ENCODE peak calls at places on chromosomes 12 and 14, in four cellular contexts. T is K562, B is HepG2, C is GM12878. Y is an unnamed sample.

GRCh38 chr14:56945291-56945690 is 135.0 kb upstream of the OTX2 start:
- DNase-seq in T (no peak), C (no peak), B (no peak), Y (no peak)

GRCh38 chr14:103724116-103724515 is 8.5 kb downstream of the ZFYVE21 start:
- DNase-seq in C (no peak), T (no peak), B (no peak), Y (no peak)

GRCh38 chr14:91378945-91379932 is 38.4 kb downstream of the CCDC88C start:
- DNase-seq in T (no peak), B (peak), C (no peak), Y (no peak)

GRCh38 chr14:102779574-102780315 is 2.5 kb downstream of the TRAF3 start:
- DNase-seq in T (no peak), B (no peak), C (no peak), Y (no peak)

GRCh38 chr12:49014547-49014946 is 4.0 kb downstream of the PRKAG1 start:
- DNase-seq in C (no peak), B (no peak), T (peak), Y (no peak)

GRCh38 chr12:132550014-132550802 is 60.2 kb downstream of the LRCOL1 start:
- DNase-seq in T (peak), C (no peak), B (no peak), Y (no peak)

GRCh38 chr14:69285661-69286255 is 25.8 kb downstream of the GALNT16 start:
- DNase-seq in T (no peak), B (no peak), C (no peak), Y (no peak)

GRCh38 chr12:65675141-65675621 is 149.1 kb upstream of the HMGA2 start:
- DNase-seq in B (no peak), T (no peak), C (no peak), Y (no peak)

GRCh38 chr12:38892976-38893375 is 12.4 kb downstream of the CPNE8 start:
- DNase-seq in B (no peak), C (no peak), T (no peak), Y (no peak)

GRCh38 chr12:38887770-38888169 is 17.6 kb downstream of the CPNE8 start:
- DNase-seq in B (no peak), C (no peak), T (no peak), Y (no peak)

GRCh38 chr12:38889297-38889815 is 16.0 kb downstream of the CPNE8 start:
- DNase-seq in B (no peak), C (no peak), T (no peak), Y (no peak)

GRCh38 chr12:38892090-38892786 is 13.2 kb downstream of the CPNE8 start:
- DNase-seq in T (no peak), C (no peak), B (peak), Y (no peak)

DNA sequence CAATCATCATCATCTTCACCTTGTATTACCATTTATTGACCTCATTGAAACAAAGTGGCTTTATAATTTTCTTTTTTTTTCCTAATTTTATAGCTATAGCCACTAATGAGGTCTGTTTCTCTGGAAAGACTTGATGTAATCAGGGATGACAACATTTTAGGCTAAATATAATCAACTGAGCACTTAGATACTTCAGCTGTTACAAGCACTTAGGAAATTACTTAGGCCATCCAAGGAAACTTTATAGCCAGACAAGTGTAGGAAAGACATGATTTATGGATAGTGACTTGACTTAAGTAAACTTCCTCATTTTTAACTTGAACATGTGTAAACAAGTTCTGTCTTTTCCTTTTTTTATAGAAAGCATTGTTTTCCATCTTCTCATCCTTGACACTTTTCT is 15.3 kb downstream of the CPNE8 start:
- DNase-seq in T (no peak), C (no peak), B (no peak), Y (peak)
- TF ChIP-seq FOXK2 in T (peak), C (no peak), B (no peak), Y (no peak)

GRCh38 chr14:26414103-26414502 is 183.7 kb downstream of the NOVA1 start:
- DNase-seq in C (no peak), T (no peak), B (no peak), Y (no peak)
- TF ChIP-seq TARDBP in C (no peak), T (no peak), B (no peak), Y (no peak)

DNA sequence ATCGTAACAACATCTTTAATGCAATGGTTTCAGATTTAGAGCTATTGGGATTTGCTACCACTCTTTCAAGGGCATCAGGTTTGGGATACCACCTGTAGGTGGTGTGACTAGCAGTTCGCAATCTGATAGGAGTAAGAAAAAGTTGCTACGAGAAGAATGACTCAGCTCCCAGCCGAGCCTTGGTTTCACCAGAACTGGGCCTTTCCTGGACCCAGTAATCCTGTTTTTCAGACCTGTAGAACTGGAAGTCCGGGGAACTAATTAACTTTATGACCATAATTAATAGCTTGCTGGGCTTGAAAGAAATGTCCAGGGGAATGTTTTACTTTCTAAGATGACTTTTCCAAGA is 770 bp downstream of the ABHD4 start:
- DNase-seq in C (no peak), B (peak), T (peak), Y (peak)
- TF ChIP-seq FOXK2 in C (no peak), B (no peak), T (no peak), Y (no peak)

DNA sequence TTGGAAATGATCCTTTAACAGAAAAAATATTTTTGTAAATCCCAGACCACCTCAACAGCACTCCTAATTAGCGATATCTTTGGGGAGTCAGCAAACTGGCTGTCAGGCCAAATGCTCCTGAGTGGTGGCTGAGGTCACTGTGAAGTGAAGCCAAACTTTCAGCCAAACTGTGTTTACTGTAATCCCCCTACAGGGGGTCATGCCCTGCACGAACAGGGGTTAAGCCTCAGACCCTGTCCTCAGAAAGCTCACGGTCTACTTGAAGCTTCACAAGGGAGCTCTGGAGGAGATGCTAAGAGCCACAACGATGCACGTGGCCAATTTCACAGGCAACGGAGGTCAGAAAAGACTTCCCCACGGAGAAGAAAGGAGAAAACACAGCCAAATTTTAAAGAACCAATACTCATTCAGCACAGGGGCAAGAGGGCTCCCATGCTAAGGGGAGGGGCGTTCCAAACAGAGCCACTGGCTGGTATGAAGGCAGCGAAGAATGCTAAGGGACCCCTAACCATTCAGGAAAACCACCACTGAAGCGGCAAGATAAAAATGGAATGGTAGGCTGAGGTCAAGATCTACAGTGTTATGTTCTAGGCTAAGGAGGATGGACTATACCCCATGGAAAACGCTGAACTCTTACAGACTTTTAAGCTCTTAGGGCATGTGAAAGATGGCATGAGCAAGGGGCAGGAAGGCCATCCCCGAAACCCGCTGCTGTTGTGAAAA is 105.4 kb downstream of the ITPR2 start:
- DNase-seq in B (no peak), C (no peak), T (no peak), Y (no peak)
- TF ChIP-seq TARDBP in B (no peak), C (no peak), T (no peak), Y (no peak)

GRCh38 chr12:79409562-79409961 is 281.2 kb downstream of the PAWR start:
- DNase-seq in B (no peak), C (no peak), T (no peak), Y (no peak)
- TF ChIP-seq FOXK2 in B (no peak), C (no peak), T (no peak), Y (no peak)

DNA sequence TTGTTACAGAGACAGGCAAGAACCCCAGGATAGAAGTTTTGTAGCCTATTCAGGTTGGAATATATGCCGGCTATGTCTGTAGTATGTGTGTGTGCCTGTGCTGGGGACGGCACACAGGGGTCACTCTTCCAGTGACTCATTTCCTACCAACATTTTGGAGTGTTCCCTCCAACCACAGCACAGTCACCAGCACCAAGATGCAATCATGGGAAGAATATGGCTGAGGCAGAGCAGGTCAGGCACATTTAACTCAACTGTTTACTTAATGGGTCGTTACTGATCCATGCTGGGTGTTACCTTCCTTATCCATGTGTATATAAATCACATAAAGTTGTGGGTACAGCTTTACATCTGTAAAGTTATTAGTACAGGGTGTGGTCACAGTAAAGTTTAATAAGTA is 178.3 kb downstream of the PRKD1 start:
- DNase-seq in T (no peak), B (no peak), C (no peak), Y (peak)
- TF ChIP-seq TARDBP in T (no peak), B (no peak), C (no peak), Y (no peak)